ENCODE peak calls at places on chromosomes 5 and 9, in nine cellular contexts. P is stimulated activated naive CD8-positive, alpha-beta T cell treated with anti-CD3 and anti-CD28 coated beads, Interleukin-15, Interleukin-2, amounts not matched to agents 100 U/mL and 50 U/mL, for 24 hours; T is COR-L47; J is NCI-H1417; E is SK-N-SH; R is effector memory CD4-positive, alpha-beta T cell; F is CD8-positive, alpha-beta memory T cell; C is nephron progenitor cell; K is substantia nigra. H is an unnamed sample.

GRCh38 chr5:62460578-62460983 is 48.0 kb downstream of the IPO11 start:
- DNase-seq in P (no peak), T (peak; percentile 29), J (no peak), E (peak; percentile 41), R (no peak), F (no peak), C (peak; percentile 11), K (no peak), H (no peak)

GRCh38 chr9:107653263-107653821 is 163.8 kb upstream of the KLF4 start:
- DNase-seq in P (no peak), T (peak; percentile 86), J (peak; percentile 65), E (no peak), R (no peak), F (no peak), C (no peak), K (no peak), H (no peak)

GRCh38 chr9:10705383-10705782 is 92.6 kb upstream of the PTPRD start:
- DNase-seq in P (no peak), T (no peak), J (no peak), E (no peak), R (no peak), F (no peak), C (no peak), K (no peak), H (no peak)

GRCh38 chr9:21583628-21584027 is 101.5 kb upstream of the IFNE start:
- DNase-seq in P (no peak), T (no peak), J (no peak), E (no peak), R (no peak), F (no peak), C (no peak), K (no peak), H (no peak)

GRCh38 chr5:113000466-113000865 is 23.9 kb downstream of the DCP2 start:
- DNase-seq in P (no peak), T (no peak), J (no peak), E (no peak), R (no peak), F (no peak), C (no peak), K (no peak), H (no peak)

GRCh38 chr9:98809311-98810105 is 2.0 kb downstream of the GALNT12 start:
- DNase-seq in P (no peak), T (peak; percentile 13), J (peak; percentile 41), E (no peak), R (no peak), F (no peak), C (no peak), K (no peak), H (no peak)

GRCh38 chr9:84970432-84970831 is 300.9 kb downstream of the NTRK2 start:
- DNase-seq in P (no peak), T (no peak), J (no peak), E (no peak), R (no peak), F (no peak), C (no peak), K (no peak), H (no peak)

GRCh38 chr9:131667576-131667975 is 72.3 kb downstream of the RAPGEF1 start:
- DNase-seq in P (peak; percentile 75), T (no peak), J (no peak), E (no peak), R (peak; percentile 66), F (peak; percentile 52), C (no peak), K (no peak), H (peak; percentile 53)

GRCh38 chr5:143403607-143404415 is at the start of gene NR3C1:
- DNase-seq in P (peak; percentile 85), T (peak; percentile 20), J (peak; percentile 75), E (peak; percentile 88), R (peak; percentile 80), F (peak; percentile 82), C (peak; percentile 79), K (peak; percentile 87), H (peak; percentile 87)

GRCh38 chr5:58462623-58463230 is 2.8 kb upstream of the PLK2 start:
- DNase-seq in P (peak; percentile 14), T (peak; percentile 41), J (peak; percentile 21), E (peak; percentile 30), R (no peak), F (no peak), C (peak; percentile 40), K (no peak), H (peak; percentile 58)

GRCh38 chr9:4986291-4986690 is 1.2 kb downstream of the JAK2 start:
- DNase-seq in P (no peak), T (no peak), J (no peak), E (no peak), R (no peak), F (no peak), C (no peak), K (no peak), H (no peak)

GRCh38 chr9:114271556-114272510 is 51.1 kb upstream of the ORM1 start:
- DNase-seq in P (peak; percentile 14), T (no peak), J (no peak), E (peak; percentile 78), R (no peak), F (no peak), C (peak; percentile 35), K (no peak), H (peak; percentile 15)

GRCh38 chr9:91905958-91906585 is 44.0 kb downstream of the ROR2 start:
- DNase-seq in P (peak; percentile 58), T (no peak), J (no peak), E (no peak), R (peak; percentile 13), F (peak; percentile 35), C (no peak), K (no peak), H (peak; percentile 75)

GRCh38 chr9:73125651-73126050 is 26.0 kb upstream of the ANXA1 start:
- DNase-seq in P (no peak), T (no peak), J (no peak), E (no peak), R (no peak), F (no peak), C (no peak), K (no peak), H (no peak)

GRCh38 chr5:107826311-107827000 is 155.7 kb upstream of the EFNA5 start:
- DNase-seq in P (no peak), T (no peak), J (no peak), E (no peak), R (no peak), F (no peak), C (no peak), K (no peak), H (no peak)

GRCh38 chr9:113574381-113575262 is 111.1 kb downstream of the RGS3 start:
- DNase-seq in P (no peak), T (no peak), J (no peak), E (no peak), R (no peak), F (no peak), C (no peak), K (no peak), H (peak; percentile 2)

H was measured in activated naive CD4-positive, alpha-beta T cell treated with anti-CD3 and anti-CD28 coated beads, Interleukin-2, amount 10 ng/mL, durations not matched to agents 7 days and 5 days.